ENCODE peak calls at places on chromosomes 6 and 20, in eight cellular contexts. O is H1, U is fibroblast of villous mesenchyme, B is upper lobe of left lung, M is brain microvascular endothelial cell, R is fibroblast of pulmonary artery, I is cardiac muscle cell, N is fibroblast of the aortic adventitia. X is an unnamed sample.

GRCh38 chr20:25286917-25287316 is 39.0 kb downstream of the PYGB start:
- DNase-seq in O (no peak), U (no peak), M (no peak), I (no peak), B (peak; percentile 55), N (no peak), R (no peak), X (no peak)

GRCh38 chr6:106381871-106382270 is 21.4 kb downstream of the CRYBG1 start:
- DNase-seq in B (no peak), M (no peak), O (no peak), I (no peak), R (peak; percentile 23), U (no peak), N (peak; percentile 29), X (peak; percentile 15)

GRCh38 chr20:4014031-4014474 is 1.3 kb downstream of the RNF24 start:
- DNase-seq in N (peak; percentile 92), B (no peak), I (peak; percentile 86), M (peak; percentile 74), R (peak; percentile 89), O (no peak), U (peak; percentile 85), X (peak; percentile 89)

GRCh38 chr20:8331740-8332412 is 199.8 kb downstream of the PLCB1 start:
- DNase-seq in N (peak; percentile 53), O (no peak), B (no peak), R (peak; percentile 81), M (peak; percentile 70), I (peak; percentile 87), U (peak; percentile 42), X (peak; percentile 83)

GRCh38 chr6:125066964-125067363 is 86.6 kb upstream of the TPD52L1 start:
- DNase-seq in B (no peak), I (peak; percentile 73), R (peak; percentile 37), N (no peak), M (peak; percentile 41), O (no peak), U (peak; percentile 69), X (peak; percentile 7)

GRCh38 chr6:165644586-165645266 is 18.3 kb downstream of the PDE10A start:
- DNase-seq in N (no peak), B (peak; percentile 14), O (no peak), M (no peak), U (no peak), R (no peak), I (no peak), X (no peak)

GRCh38 chr6:68638225-68638900 is 3.3 kb downstream of the ADGRB3 start:
- DNase-seq in B (no peak), M (peak; percentile 24), I (peak; percentile 76), R (peak; percentile 77), O (peak; percentile 52), U (peak; percentile 56), N (peak; percentile 64), X (peak; percentile 27)

GRCh38 chr6:167717867-167718266 is 108.8 kb upstream of the AFDN start:
- DNase-seq in M (no peak), O (no peak), R (no peak), N (no peak), U (no peak), B (no peak), I (no peak), X (no peak)

GRCh38 chr6:63245908-63246307 is 34.6 kb downstream of the FKBP1C start:
- DNase-seq in I (no peak), U (no peak), R (no peak), O (no peak), B (no peak), M (no peak), N (no peak), X (no peak)

GRCh38 chr20:2421247-2421646 is 40.5 kb downstream of the TGM6 start:
- DNase-seq in U (no peak), O (no peak), N (peak; percentile 6), B (no peak), I (peak; percentile 10), R (peak; percentile 8), M (no peak), X (no peak)

GRCh38 chr20:60055740-60056139 is 97.5 kb downstream of the CDH26 start:
- DNase-seq in R (no peak), B (peak; percentile 35), N (no peak), U (peak; percentile 37), M (no peak), I (peak; percentile 10), O (no peak), X (peak; percentile 27)
- TF ChIP-seq CTCF in R (no peak), B (no peak), N (no peak), U (no peak), M (no peak), I (no peak), O (no peak), X (no peak)

GRCh38 chr20:46652699-46653098 is 1.4 kb upstream of the SLC13A3 start:
- DNase-seq in M (no peak), I (peak; percentile 11), U (peak; percentile 8), R (no peak), N (peak; percentile 14), O (no peak), B (no peak), X (peak; percentile 28)

GRCh38 chr20:46649965-46650542 is 1.2 kb downstream of the SLC13A3 start:
- DNase-seq in I (no peak), O (no peak), B (no peak), R (no peak), U (no peak), M (no peak), N (no peak), X (no peak)

GRCh38 chr20:46650575-46651090 is 626 bp downstream of the SLC13A3 start:
- DNase-seq in I (no peak), M (no peak), R (no peak), U (no peak), B (no peak), O (no peak), N (no peak), X (no peak)

GRCh38 chr20:46649650-46649949 is 1.7 kb downstream of the SLC13A3 start:
- DNase-seq in U (no peak), N (no peak), O (no peak), I (no peak), M (no peak), B (no peak), R (no peak), X (no peak)

GRCh38 chr20:46651091-46651962 is at the start of gene SLC13A3:
- DNase-seq in N (no peak), I (peak; percentile 23), B (peak; percentile 67), O (peak; percentile 74), M (no peak), R (no peak), U (no peak), X (peak; percentile 13)
- H3K4me3 ChIP-seq in N (no peak within 1 kb of the TSS), I (peak within 1 kb of the TSS; percentile 15), B (peak within 1 kb of the TSS; percentile 7), O (peak within 1 kb of the TSS; percentile 38), M (no peak within 1 kb of the TSS), R (no peak within 1 kb of the TSS), U (no peak within 1 kb of the TSS), X (no peak within 1 kb of the TSS)

GRCh38 chr6:143528164-143528811 is 16.8 kb upstream of the FUCA2 start:
- DNase-seq in B (no peak), U (no peak), R (no peak), O (no peak), I (no peak), N (no peak), M (no peak), X (no peak)

GRCh38 chr6:143527677-143528076 is 16.2 kb upstream of the FUCA2 start:
- DNase-seq in O (no peak), R (no peak), B (no peak), U (no peak), M (no peak), N (no peak), I (no peak), X (no peak)

GRCh38 chr6:143531720-143532504 is 20.4 kb upstream of the FUCA2 start:
- DNase-seq in I (no peak), R (no peak), M (no peak), U (no peak), O (no peak), N (no peak), B (no peak), X (no peak)

GRCh38 chr6:143529095-143529494 is 17.6 kb upstream of the FUCA2 start:
- DNase-seq in I (no peak), N (no peak), M (no peak), U (no peak), O (no peak), B (no peak), R (no peak), X (no peak)
- TF ChIP-seq CTCF in I (no peak), N (no peak), M (peak; percentile 34), U (no peak), O (peak; percentile 56), B (no peak), R (no peak), X (no peak)

GRCh38 chr6:158558415-158559306 is 1.2 kb upstream of the TMEM181 start:
- DNase-seq in I (no peak), U (no peak), O (no peak), R (no peak), B (no peak), N (no peak), M (no peak), X (no peak)
- H3K4me3 ChIP-seq in I (peak overlapping the region; percentile 98), U (no peak overlapping the region), O (no peak overlapping the region), R (no peak overlapping the region), B (no peak overlapping the region), N (no peak overlapping the region), M (no peak overlapping the region), X (no peak overlapping the region)

GRCh38 chr20:53413188-53413631 is 180.4 kb downstream of the ZNF217 start:
- DNase-seq in B (peak; percentile 42), U (no peak), R (no peak), M (no peak), O (peak; percentile 86), I (no peak), N (no peak), X (no peak)
- TF ChIP-seq CTCF in B (peak; percentile 48), U (peak; percentile 9), R (peak; percentile 10), M (peak; percentile 25), O (peak; percentile 95), I (peak; percentile 15), N (no peak), X (no peak)

DNA sequence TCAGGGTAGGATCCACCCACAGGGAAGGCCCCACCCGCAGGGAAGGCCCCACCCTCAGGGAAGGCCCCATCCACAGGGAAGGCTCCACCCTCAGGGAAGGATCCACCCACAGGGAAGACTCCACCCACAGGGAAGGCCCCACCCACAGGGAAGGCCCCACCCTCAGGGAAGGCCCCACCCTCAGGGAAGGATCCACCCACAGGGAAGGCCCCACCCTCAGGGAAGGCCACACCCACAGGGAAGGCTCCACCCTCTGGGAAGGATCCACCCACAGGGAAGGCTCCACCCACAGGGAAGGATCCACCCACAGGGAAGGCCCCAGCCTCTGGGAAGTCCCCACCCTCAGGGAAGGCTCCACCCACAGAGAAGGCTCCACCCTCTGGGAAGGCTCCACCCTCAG is 40.5 kb downstream of the KCNQ2 start:
- DNase-seq in I (no peak), N (no peak), B (no peak), O (no peak), R (no peak), M (no peak), U (no peak), X (no peak)
- H3K4me3 ChIP-seq in I (no peak overlapping the region), N (no peak overlapping the region), B (no peak overlapping the region), O (no peak overlapping the region), R (no peak overlapping the region), M (no peak overlapping the region), U (no peak overlapping the region), X (no peak overlapping the region)

GRCh38 chr20:9617940-9618339 is 103.5 kb downstream of the LAMP5 start:
- DNase-seq in B (no peak), I (peak; percentile 27), M (peak; percentile 61), R (peak; percentile 23), O (no peak), U (peak; percentile 28), N (peak; percentile 27), X (peak; percentile 38)
- TF ChIP-seq CTCF in B (peak; percentile 56), I (peak; percentile 8), M (peak; percentile 57), R (no peak), O (peak; percentile 70), U (peak; percentile 37), N (no peak), X (no peak)

X was measured in foreskin fibroblast.